ENCODE peak calls at places on chromosomes 4 and X, in five cellular contexts. One of them, this sample, is unnamed.

GRCh38 chrX:144586756-144587155 is 660.5 kb upstream of the SPANXN1 start:
- DNase-seq in K562: no peak
- DNase-seq in A549: no peak
- DNase-seq in HepG2: no peak
- DNase-seq in GM12878: no peak
- DNase-seq in this sample: no peak

GRCh38 chr4:56817840-56818491 is 3.5 kb downstream of the SPINK2 start:
- DNase-seq in K562: no peak
- DNase-seq in A549: no peak
- DNase-seq in HepG2: no peak
- DNase-seq in GM12878: peak
- DNase-seq in this sample: no peak

GRCh38 chr4:145878501-145879435 is 59.9 kb downstream of the ZNF827 start:
- DNase-seq in K562: no peak
- DNase-seq in A549: no peak
- DNase-seq in HepG2: no peak
- DNase-seq in GM12878: no peak
- DNase-seq in this sample: peak

GRCh38 chrX:53831662-53832635 is 145.4 kb upstream of the HUWE1 start:
- DNase-seq in K562: peak
- DNase-seq in A549: peak
- DNase-seq in HepG2: peak
- DNase-seq in GM12878: peak
- DNase-seq in this sample: peak

GRCh38 chr4:825969-826330 is at the start of gene CPLX1:
- DNase-seq in K562: peak
- DNase-seq in A549: no peak
- DNase-seq in HepG2: no peak
- DNase-seq in GM12878: no peak
- DNase-seq in this sample: no peak

GRCh38 chr4:9893329-9894108 is 112.1 kb downstream of the DRD5 start:
- DNase-seq in K562: no peak
- DNase-seq in A549: no peak
- DNase-seq in HepG2: no peak
- DNase-seq in GM12878: no peak
- DNase-seq in this sample: no peak

GRCh38 chrX:34130980-34131744 is 952 bp downstream of the FAM47A start:
- DNase-seq in K562: no peak
- DNase-seq in A549: no peak
- DNase-seq in HepG2: no peak
- DNase-seq in GM12878: no peak
- DNase-seq in this sample: no peak

GRCh38 chr4:145956288-145956890 is 17.8 kb upstream of the ZNF827 start:
- DNase-seq in K562: peak
- DNase-seq in A549: peak
- DNase-seq in HepG2: peak
- DNase-seq in GM12878: no peak
- DNase-seq in this sample: peak

GRCh38 chr4:153513596-153513995 is 47.4 kb downstream of the TMEM131L start:
- DNase-seq in K562: no peak
- DNase-seq in A549: peak
- DNase-seq in HepG2: no peak
- DNase-seq in GM12878: no peak
- DNase-seq in this sample: peak

GRCh38 chrX:3161686-3162085 is 120.4 kb downstream of the ARSF start:
- DNase-seq in K562: no peak
- DNase-seq in A549: no peak
- DNase-seq in HepG2: no peak
- DNase-seq in GM12878: no peak
- DNase-seq in this sample: no peak

GRCh38 chr4:25786497-25787065 is 76.2 kb downstream of the SEL1L3 start:
- DNase-seq in K562: no peak
- DNase-seq in A549: no peak
- DNase-seq in HepG2: no peak
- DNase-seq in GM12878: no peak
- DNase-seq in this sample: no peak

GRCh38 chr4:146214238-146214637 is at the start of gene REELD1:
- DNase-seq in K562: no peak
- DNase-seq in A549: no peak
- DNase-seq in HepG2: no peak
- DNase-seq in GM12878: no peak
- DNase-seq in this sample: no peak

GRCh38 chr4:76665139-76665538 is 230.1 kb downstream of the SHROOM3 start:
- DNase-seq in K562: no peak
- DNase-seq in A549: peak
- DNase-seq in HepG2: no peak
- DNase-seq in GM12878: no peak
- DNase-seq in this sample: no peak

GRCh38 chrX:148836741-148837140 is 336.3 kb downstream of the AFF2 start:
- DNase-seq in K562: no peak
- DNase-seq in A549: no peak
- DNase-seq in HepG2: no peak
- DNase-seq in GM12878: no peak
- DNase-seq in this sample: no peak

GRCh38 chr4:148951346-148951745 is 509.1 kb upstream of the NR3C2 start:
- DNase-seq in K562: no peak
- DNase-seq in A549: no peak
- DNase-seq in HepG2: no peak
- DNase-seq in GM12878: no peak
- DNase-seq in this sample: no peak

GRCh38 chr4:43048570-43048969 is 156.1 kb downstream of the GRXCR1 start:
- DNase-seq in K562: no peak
- DNase-seq in A549: no peak
- DNase-seq in HepG2: no peak
- DNase-seq in GM12878: no peak
- DNase-seq in this sample: no peak

GRCh38 chr4:62457356-62457755 is 1257.2 kb downstream of the ADGRL3 start:
- DNase-seq in K562: no peak
- DNase-seq in A549: no peak
- DNase-seq in HepG2: no peak
- DNase-seq in GM12878: no peak
- DNase-seq in this sample: no peak

GRCh38 chrX:11309220-11309619 is 16.0 kb downstream of the AMELX start:
- DNase-seq in K562: no peak
- DNase-seq in A549: no peak
- DNase-seq in HepG2: no peak
- DNase-seq in GM12878: no peak
- DNase-seq in this sample: no peak

GRCh38 chr4:108651068-108651794 is 832 bp downstream of the OSTC start:
- DNase-seq in K562: peak
- DNase-seq in A549: peak
- DNase-seq in HepG2: peak
- DNase-seq in GM12878: no peak
- DNase-seq in this sample: peak

GRCh38 chr4:8328866-8329559 is 59.5 kb downstream of the HTRA3 start:
- DNase-seq in K562: no peak
- DNase-seq in A549: no peak
- DNase-seq in HepG2: no peak
- DNase-seq in GM12878: no peak
- DNase-seq in this sample: no peak

GRCh38 chr4:17816142-17816541 is 5.4 kb downstream of the NCAPG start:
- DNase-seq in K562: no peak
- DNase-seq in A549: no peak
- DNase-seq in HepG2: no peak
- DNase-seq in GM12878: no peak
- DNase-seq in this sample: no peak

GRCh38 chr4:17812125-17812524 is 1.3 kb downstream of the NCAPG start:
- DNase-seq in K562: no peak
- DNase-seq in A549: no peak
- DNase-seq in HepG2: no peak
- DNase-seq in GM12878: no peak
- DNase-seq in this sample: peak

GRCh38 chr4:17812801-17813200 is 2.0 kb downstream of the NCAPG start:
- DNase-seq in K562: no peak
- DNase-seq in A549: no peak
- DNase-seq in HepG2: no peak
- DNase-seq in GM12878: no peak
- DNase-seq in this sample: peak

GRCh38 chr4:17817027-17817426 is 6.2 kb downstream of the NCAPG start:
- DNase-seq in K562: no peak
- DNase-seq in A549: peak
- DNase-seq in HepG2: peak
- DNase-seq in GM12878: peak
- DNase-seq in this sample: peak

GRCh38 chr4:17814140-17814539 is 3.4 kb downstream of the NCAPG start:
- DNase-seq in K562: no peak
- DNase-seq in A549: no peak
- DNase-seq in HepG2: no peak
- DNase-seq in GM12878: no peak
- DNase-seq in this sample: peak
- H3K27ac ChIP-seq in K562: no peak
- H3K27ac ChIP-seq in A549: peak
- H3K27ac ChIP-seq in HepG2: no peak
- H3K27ac ChIP-seq in GM12878: peak
- H3K27ac ChIP-seq in this sample: peak

GRCh38 chr4:6032249-6033244 is 14.3 kb upstream of the C4orf50 start:
- DNase-seq in K562: peak
- DNase-seq in A549: peak
- DNase-seq in HepG2: no peak
- DNase-seq in GM12878: no peak
- DNase-seq in this sample: no peak
- TF ChIP-seq MYC in K562: no peak
- TF ChIP-seq MYC in A549: no peak
- TF ChIP-seq MYC in HepG2: no peak
- TF ChIP-seq MYC in GM12878: no peak
- TF ChIP-seq MYC in this sample: no peak

GRCh38 chr4:141541851-141542250 is 94.5 kb upstream of the IL15 start:
- DNase-seq in K562: no peak
- DNase-seq in A549: no peak
- DNase-seq in HepG2: no peak
- DNase-seq in GM12878: no peak
- DNase-seq in this sample: no peak
- H3K27ac ChIP-seq in K562: no peak
- H3K27ac ChIP-seq in A549: no peak
- H3K27ac ChIP-seq in HepG2: no peak
- H3K27ac ChIP-seq in GM12878: no peak
- H3K27ac ChIP-seq in this sample: no peak

GRCh38 chr4:181008164-181008563 is 1235.0 kb upstream of the TENM3 start:
- DNase-seq in K562: no peak
- DNase-seq in A549: peak
- DNase-seq in HepG2: peak
- DNase-seq in GM12878: no peak
- DNase-seq in this sample: no peak
- TF ChIP-seq MYC in K562: no peak
- TF ChIP-seq MYC in A549: no peak
- TF ChIP-seq MYC in HepG2: no peak
- TF ChIP-seq MYC in GM12878: no peak
- TF ChIP-seq MYC in this sample: no peak

DNA sequence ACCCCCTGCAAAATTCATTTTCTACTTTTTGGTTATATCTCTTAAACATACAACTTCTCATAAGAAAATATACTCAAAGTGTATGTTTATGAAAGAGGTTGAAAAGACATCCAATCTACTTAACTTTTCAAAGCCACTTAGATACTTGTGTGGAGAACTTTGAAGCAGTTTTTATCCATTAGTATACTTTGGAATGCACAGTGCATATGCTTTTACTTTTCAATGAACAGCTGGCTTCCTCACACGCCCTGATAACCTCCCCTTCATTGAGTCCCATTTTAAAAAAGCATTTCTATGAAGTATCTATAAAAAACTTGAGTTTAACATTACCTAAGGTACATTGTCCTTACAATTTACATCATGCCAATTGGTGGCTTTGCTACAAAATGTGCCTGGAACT is 73.8 kb downstream of the VEGFC start:
- DNase-seq in K562: no peak
- DNase-seq in A549: no peak
- DNase-seq in HepG2: no peak
- DNase-seq in GM12878: no peak
- DNase-seq in this sample: no peak
- H3K27ac ChIP-seq in K562: no peak
- H3K27ac ChIP-seq in A549: no peak
- H3K27ac ChIP-seq in HepG2: no peak
- H3K27ac ChIP-seq in GM12878: no peak
- H3K27ac ChIP-seq in this sample: no peak

DNA sequence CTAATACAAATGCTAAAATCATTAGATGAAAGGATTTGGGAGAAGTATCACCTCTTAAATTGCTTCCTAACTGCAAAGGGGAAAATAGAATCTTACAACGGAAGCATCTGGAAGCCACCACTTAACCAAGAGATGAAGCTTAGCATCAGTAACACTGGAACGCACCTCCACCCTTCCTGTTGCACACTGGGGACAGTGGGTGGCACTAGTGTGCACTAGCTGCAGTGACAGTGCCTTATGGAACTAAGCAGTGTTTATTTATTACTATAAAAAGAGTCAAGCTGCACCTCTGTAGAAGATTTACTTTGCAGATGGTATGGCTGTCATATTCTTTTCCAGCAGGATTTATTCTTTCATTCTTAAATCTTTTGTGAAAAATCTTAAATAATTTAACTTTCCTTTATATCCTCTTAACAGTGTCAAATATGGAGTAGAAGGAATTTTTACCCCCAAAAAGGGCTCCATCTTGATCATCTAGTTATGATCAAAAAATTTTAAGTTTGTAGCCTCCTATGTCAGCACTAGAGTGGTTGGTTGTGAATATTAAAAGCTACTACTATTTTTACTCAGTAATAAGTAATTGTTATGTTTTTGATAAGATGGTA is 76.7 kb downstream of the SCD5 start:
- DNase-seq in K562: peak
- DNase-seq in A549: peak
- DNase-seq in HepG2: peak
- DNase-seq in GM12878: no peak
- DNase-seq in this sample: peak
- TF ChIP-seq MYC in K562: no peak
- TF ChIP-seq MYC in A549: no peak
- TF ChIP-seq MYC in HepG2: no peak
- TF ChIP-seq MYC in GM12878: no peak
- TF ChIP-seq MYC in this sample: no peak